ENCODE peak calls at places on chromosomes 5 and 9, in nine cellular contexts. O, J, W, Y, D, V, H, G and P are unnamed samples.

GRCh38 chr5:154520861-154521453 is 42.9 kb upstream of the HAND1 start:
- DNase-seq in Y (peak; percentile 70), H (no peak), D (no peak), J (no peak), G (peak; percentile 26), O (no peak), V (peak; percentile 38), W (no peak), P (peak; percentile 14)

GRCh38 chr5:163963881-163964280 is 458.5 kb downstream of the MAT2B start:
- DNase-seq in W (no peak), J (no peak), V (no peak), D (no peak), O (no peak), Y (no peak), G (no peak), H (no peak), P (no peak)

GRCh38 chr9:90489066-90489465 is 153.6 kb downstream of the DIRAS2 start:
- DNase-seq in G (no peak), W (no peak), Y (no peak), O (no peak), J (no peak), D (no peak), V (no peak), H (no peak), P (no peak)

GRCh38 chr5:56615750-56616149 is 199.6 kb upstream of the MAP3K1 start:
- DNase-seq in J (no peak), G (no peak), Y (no peak), D (peak; percentile 33), V (no peak), W (no peak), O (no peak), H (no peak), P (no peak)

GRCh38 chr5:1525624-1525985 is 1.8 kb upstream of the LPCAT1 start:
- DNase-seq in V (no peak), D (peak; percentile 12), Y (no peak), G (no peak), J (no peak), O (no peak), W (no peak), H (no peak), P (no peak)

GRCh38 chr9:111926421-111926875 is 29.8 kb downstream of the UGCG start:
- DNase-seq in V (no peak), Y (no peak), J (peak; percentile 13), O (peak; percentile 52), H (peak; percentile 89), D (peak; percentile 36), G (no peak), W (peak; percentile 53), P (peak; percentile 81)

GRCh38 chr5:73354406-73354805 is 94.2 kb downstream of the FOXD1 start:
- DNase-seq in H (no peak), G (no peak), D (no peak), Y (no peak), J (no peak), V (no peak), O (no peak), W (no peak), P (no peak)

GRCh38 chr9:86350006-86350755 is 4.0 kb downstream of the TUT7 start:
- DNase-seq in G (no peak), W (no peak), Y (no peak), V (no peak), H (no peak), J (no peak), O (no peak), D (no peak), P (no peak)

GRCh38 chr5:14665949-14666741 is 1.6 kb downstream of the OTULIN start:
- DNase-seq in G (peak; percentile 35), V (peak; percentile 48), J (no peak), H (no peak), O (peak; percentile 40), D (no peak), Y (peak; percentile 46), W (peak; percentile 44), P (peak; percentile 43)

GRCh38 chr9:123168526-123168925 is 99.9 kb downstream of the STRBP start:
- DNase-seq in O (no peak), D (no peak), J (no peak), Y (no peak), H (no peak), G (no peak), V (no peak), W (no peak), P (no peak)

GRCh38 chr9:5438301-5439162 is 807 bp upstream of the PLGRKT start:
- DNase-seq in H (no peak), D (no peak), W (no peak), O (peak; percentile 36), V (no peak), J (no peak), G (no peak), Y (no peak), P (no peak)

GRCh38 chr5:109921735-109922395 is 232.1 kb downstream of the MAN2A1 start:
- DNase-seq in H (no peak), G (peak; percentile 24), D (peak; percentile 31), J (no peak), W (no peak), V (peak; percentile 16), O (peak; percentile 61), Y (no peak), P (no peak)

GRCh38 chr5:176787676-176788075 is 22.7 kb upstream of the UNC5A start:
- DNase-seq in G (no peak), J (no peak), W (no peak), H (no peak), O (no peak), D (no peak), V (no peak), Y (no peak), P (no peak)

GRCh38 chr5:81631124-81631523 is 119.8 kb downstream of the SSBP2 start:
- DNase-seq in G (no peak), H (no peak), J (no peak), D (no peak), O (no peak), V (no peak), W (peak; percentile 5), Y (no peak), P (no peak)

GRCh38 chr5:136113606-136114005 is 19.0 kb upstream of the SMAD5 start:
- DNase-seq in G (no peak), D (no peak), O (no peak), J (no peak), H (no peak), W (no peak), V (no peak), Y (no peak), P (no peak)

GRCh38 chr5:178078197-178078995 is 34.9 kb upstream of the N4BP3 start:
- DNase-seq in G (no peak), O (no peak), Y (peak; percentile 77), W (no peak), J (no peak), V (no peak), D (no peak), H (no peak), P (no peak)

GRCh38 chr5:159660401-159660800 is 255.9 kb upstream of the ADRA1B start:
- DNase-seq in D (no peak), W (no peak), O (no peak), G (no peak), V (no peak), Y (no peak), J (no peak), H (no peak), P (no peak)

GRCh38 chr9:100425758-100426157 is 1.2 kb upstream of the MSANTD3 start:
- DNase-seq in W (no peak), V (no peak), D (no peak), Y (no peak), H (no peak), O (no peak), J (no peak), G (no peak), P (peak; percentile 34)

GRCh38 chr5:172114875-172115422 is 73.1 kb downstream of the STK10 start:
- DNase-seq in G (no peak), D (no peak), O (peak; percentile 39), V (no peak), H (no peak), W (peak; percentile 77), J (no peak), Y (no peak), P (no peak)

GRCh38 chr5:112143684-112144083 is 275.4 kb downstream of the EPB41L4A start:
- DNase-seq in V (no peak), W (no peak), J (no peak), G (no peak), H (no peak), D (no peak), Y (no peak), O (no peak), P (peak; percentile 84)

GRCh38 chr9:38443597-38443996 is 19.3 kb upstream of the IGFBPL1 start:
- DNase-seq in D (no peak), J (no peak), Y (no peak), H (no peak), W (no peak), G (no peak), O (no peak), V (no peak), P (no peak)